ENCODE peak calls at places on chromosome 11, in four cellular contexts. J, E, D and C are unnamed samples.

GRCh38 chr11:95364324-95365295 is 133.6 kb upstream of the SESN3 start:
- DNase-seq in J (no peak), E (no peak), D (no peak), C (no peak)

GRCh38 chr11:21460082-21460481 is 732.8 kb upstream of the ANO5 start:
- DNase-seq in J (no peak), E (no peak), D (no peak), C (no peak)

GRCh38 chr11:111565111-111565720 is 24.7 kb downstream of the LAYN start:
- DNase-seq in J (peak; percentile 76), E (peak; percentile 30), D (peak; percentile 56), C (peak; percentile 55)

GRCh38 chr11:124043420-124043819 is 2.3 kb upstream of the OR10G7 start:
- DNase-seq in J (no peak), E (no peak), D (no peak), C (no peak)

GRCh38 chr11:86234831-86235461 is 9.6 kb upstream of the EED start:
- DNase-seq in J (no peak), E (no peak), D (no peak), C (no peak)

GRCh38 chr11:76939219-76939631 is 78.5 kb downstream of the ACER3 start:
- DNase-seq in J (no peak), E (no peak), D (no peak), C (no peak)

GRCh38 chr11:56670984-56671383 is 7.5 kb downstream of the OR5AR1 start:
- DNase-seq in J (no peak), E (no peak), D (no peak), C (no peak)

GRCh38 chr11:313304-313786 is 495 bp upstream of the IFITM1 start:
- DNase-seq in J (no peak), E (no peak), D (no peak), C (no peak)

GRCh38 chr11:72741429-72741833 is 10.8 kb downstream of the ARAP1 start:
- DNase-seq in J (no peak), E (no peak), D (no peak), C (peak; percentile 38)

GRCh38 chr11:66069715-66070603 is at the start of gene PACS1:
- DNase-seq in J (peak; percentile 76), E (peak; percentile 64), D (peak; percentile 45), C (peak; percentile 84)

GRCh38 chr11:3169952-3170755 is 5.0 kb upstream of the OSBPL5 start:
- DNase-seq in J (no peak), E (no peak), D (no peak), C (no peak)

GRCh38 chr11:17643506-17644405 is 75.6 kb upstream of the MYOD1 start:
- DNase-seq in J (no peak), E (no peak), D (no peak), C (no peak)